ENCODE peak calls at places on chromosomes 13 and 19, in nine cellular contexts. One of them, this sample, is unnamed.

GRCh38 chr13:78193853-78194252 is 275.2 kb upstream of the EDNRB start:
- DNase-seq in stimulated activated CD4-positive, alpha-beta T cell treated with anti-CD3 and anti-CD28 coated beads, Interleukin-4, amount 100 ng/mL, for 1 hour: no peak
- DNase-seq in stimulated activated CD8-positive, alpha-beta memory T cell treated with anti-CD3 and anti-CD28 coated beads, Interleukin-15, amount 100 ng/mL, for 4 hours: no peak
- DNase-seq in mesenteric fat pad: no peak
- DNase-seq in activated naive CD8-positive, alpha-beta T cell treated with anti-CD3 and anti-CD28 coated beads, Interleukin-2, amount 50 U/mL, for 24 hours: no peak
- DNase-seq in GM13977: no peak
- DNase-seq in SJCRH30: no peak
- DNase-seq in naive B cell: no peak
- DNase-seq in right lobe of liver: no peak
- DNase-seq in this sample: no peak

GRCh38 chr19:1856698-1857603 is 6.4 kb downstream of the KLF16 start:
- DNase-seq in right lobe of liver: peak
- DNase-seq in activated naive CD8-positive, alpha-beta T cell treated with anti-CD3 and anti-CD28 coated beads, Interleukin-2, amount 50 U/mL, for 24 hours: peak
- DNase-seq in GM13977: peak
- DNase-seq in naive B cell: peak
- DNase-seq in mesenteric fat pad: peak
- DNase-seq in stimulated activated CD4-positive, alpha-beta T cell treated with anti-CD3 and anti-CD28 coated beads, Interleukin-4, amount 100 ng/mL, for 1 hour: peak
- DNase-seq in SJCRH30: peak
- DNase-seq in stimulated activated CD8-positive, alpha-beta memory T cell treated with anti-CD3 and anti-CD28 coated beads, Interleukin-15, amount 100 ng/mL, for 4 hours: peak
- DNase-seq in this sample: peak

GRCh38 chr19:1655131-1655981 is 2.9 kb upstream of the TCF3 start:
- DNase-seq in stimulated activated CD8-positive, alpha-beta memory T cell treated with anti-CD3 and anti-CD28 coated beads, Interleukin-15, amount 100 ng/mL, for 4 hours: no peak
- DNase-seq in mesenteric fat pad: no peak
- DNase-seq in naive B cell: no peak
- DNase-seq in activated naive CD8-positive, alpha-beta T cell treated with anti-CD3 and anti-CD28 coated beads, Interleukin-2, amount 50 U/mL, for 24 hours: no peak
- DNase-seq in SJCRH30: peak
- DNase-seq in stimulated activated CD4-positive, alpha-beta T cell treated with anti-CD3 and anti-CD28 coated beads, Interleukin-4, amount 100 ng/mL, for 1 hour: no peak
- DNase-seq in right lobe of liver: peak
- DNase-seq in GM13977: no peak
- DNase-seq in this sample: no peak

GRCh38 chr19:35901854-35902661 is at the start of gene HCST:
- DNase-seq in stimulated activated CD4-positive, alpha-beta T cell treated with anti-CD3 and anti-CD28 coated beads, Interleukin-4, amount 100 ng/mL, for 1 hour: peak
- DNase-seq in right lobe of liver: no peak
- DNase-seq in GM13977: peak
- DNase-seq in mesenteric fat pad: no peak
- DNase-seq in SJCRH30: no peak
- DNase-seq in naive B cell: peak
- DNase-seq in activated naive CD8-positive, alpha-beta T cell treated with anti-CD3 and anti-CD28 coated beads, Interleukin-2, amount 50 U/mL, for 24 hours: peak
- DNase-seq in stimulated activated CD8-positive, alpha-beta memory T cell treated with anti-CD3 and anti-CD28 coated beads, Interleukin-15, amount 100 ng/mL, for 4 hours: no peak
- DNase-seq in this sample: peak

GRCh38 chr13:56735537-56735942 is 405.2 kb upstream of the PRR20A start:
- DNase-seq in right lobe of liver: no peak
- DNase-seq in SJCRH30: no peak
- DNase-seq in GM13977: no peak
- DNase-seq in stimulated activated CD8-positive, alpha-beta memory T cell treated with anti-CD3 and anti-CD28 coated beads, Interleukin-15, amount 100 ng/mL, for 4 hours: no peak
- DNase-seq in activated naive CD8-positive, alpha-beta T cell treated with anti-CD3 and anti-CD28 coated beads, Interleukin-2, amount 50 U/mL, for 24 hours: no peak
- DNase-seq in mesenteric fat pad: peak
- DNase-seq in stimulated activated CD4-positive, alpha-beta T cell treated with anti-CD3 and anti-CD28 coated beads, Interleukin-4, amount 100 ng/mL, for 1 hour: no peak
- DNase-seq in naive B cell: no peak
- DNase-seq in this sample: no peak

GRCh38 chr19:47663911-47664771 is 49.1 kb upstream of the EHD2 start:
- DNase-seq in stimulated activated CD4-positive, alpha-beta T cell treated with anti-CD3 and anti-CD28 coated beads, Interleukin-4, amount 100 ng/mL, for 1 hour: no peak
- DNase-seq in naive B cell: no peak
- DNase-seq in SJCRH30: no peak
- DNase-seq in mesenteric fat pad: no peak
- DNase-seq in activated naive CD8-positive, alpha-beta T cell treated with anti-CD3 and anti-CD28 coated beads, Interleukin-2, amount 50 U/mL, for 24 hours: no peak
- DNase-seq in GM13977: no peak
- DNase-seq in stimulated activated CD8-positive, alpha-beta memory T cell treated with anti-CD3 and anti-CD28 coated beads, Interleukin-15, amount 100 ng/mL, for 4 hours: no peak
- DNase-seq in right lobe of liver: peak
- DNase-seq in this sample: peak

GRCh38 chr13:113225515-113225914 is 16.1 kb downstream of the CUL4A start:
- DNase-seq in stimulated activated CD4-positive, alpha-beta T cell treated with anti-CD3 and anti-CD28 coated beads, Interleukin-4, amount 100 ng/mL, for 1 hour: no peak
- DNase-seq in stimulated activated CD8-positive, alpha-beta memory T cell treated with anti-CD3 and anti-CD28 coated beads, Interleukin-15, amount 100 ng/mL, for 4 hours: no peak
- DNase-seq in SJCRH30: no peak
- DNase-seq in activated naive CD8-positive, alpha-beta T cell treated with anti-CD3 and anti-CD28 coated beads, Interleukin-2, amount 50 U/mL, for 24 hours: no peak
- DNase-seq in right lobe of liver: no peak
- DNase-seq in mesenteric fat pad: no peak
- DNase-seq in naive B cell: no peak
- DNase-seq in GM13977: no peak
- DNase-seq in this sample: no peak

GRCh38 chr19:50516859-50517703 is 3.4 kb upstream of the ASPDH start:
- DNase-seq in stimulated activated CD4-positive, alpha-beta T cell treated with anti-CD3 and anti-CD28 coated beads, Interleukin-4, amount 100 ng/mL, for 1 hour: no peak
- DNase-seq in right lobe of liver: no peak
- DNase-seq in naive B cell: no peak
- DNase-seq in activated naive CD8-positive, alpha-beta T cell treated with anti-CD3 and anti-CD28 coated beads, Interleukin-2, amount 50 U/mL, for 24 hours: no peak
- DNase-seq in GM13977: no peak
- DNase-seq in SJCRH30: no peak
- DNase-seq in mesenteric fat pad: no peak
- DNase-seq in stimulated activated CD8-positive, alpha-beta memory T cell treated with anti-CD3 and anti-CD28 coated beads, Interleukin-15, amount 100 ng/mL, for 4 hours: no peak
- DNase-seq in this sample: no peak

GRCh38 chr13:111230385-111230930 is 90.0 kb upstream of the TEX29 start:
- DNase-seq in stimulated activated CD4-positive, alpha-beta T cell treated with anti-CD3 and anti-CD28 coated beads, Interleukin-4, amount 100 ng/mL, for 1 hour: no peak
- DNase-seq in SJCRH30: no peak
- DNase-seq in naive B cell: no peak
- DNase-seq in activated naive CD8-positive, alpha-beta T cell treated with anti-CD3 and anti-CD28 coated beads, Interleukin-2, amount 50 U/mL, for 24 hours: no peak
- DNase-seq in mesenteric fat pad: no peak
- DNase-seq in right lobe of liver: no peak
- DNase-seq in GM13977: no peak
- DNase-seq in stimulated activated CD8-positive, alpha-beta memory T cell treated with anti-CD3 and anti-CD28 coated beads, Interleukin-15, amount 100 ng/mL, for 4 hours: no peak
- DNase-seq in this sample: no peak

GRCh38 chr13:106418556-106418955 is 116.9 kb downstream of the EFNB2 start:
- DNase-seq in mesenteric fat pad: no peak
- DNase-seq in naive B cell: no peak
- DNase-seq in stimulated activated CD4-positive, alpha-beta T cell treated with anti-CD3 and anti-CD28 coated beads, Interleukin-4, amount 100 ng/mL, for 1 hour: no peak
- DNase-seq in activated naive CD8-positive, alpha-beta T cell treated with anti-CD3 and anti-CD28 coated beads, Interleukin-2, amount 50 U/mL, for 24 hours: no peak
- DNase-seq in GM13977: no peak
- DNase-seq in SJCRH30: no peak
- DNase-seq in right lobe of liver: no peak
- DNase-seq in stimulated activated CD8-positive, alpha-beta memory T cell treated with anti-CD3 and anti-CD28 coated beads, Interleukin-15, amount 100 ng/mL, for 4 hours: no peak
- DNase-seq in this sample: no peak